ENCODE peak calls at places on chromosomes 4 and X, in nine cellular contexts. One of them, this sample, is unnamed.

GRCh38 chr4:186161138-186161537 is 30.2 kb upstream of the CYP4V2 start:
- DNase-seq in PC-9: no peak
- DNase-seq in CD4-positive, CD25-positive, alpha-beta regulatory T cell: no peak
- DNase-seq in endodermal cell: no peak
- DNase-seq in neural progenitor cell: no peak
- DNase-seq in Peyer's patch: no peak
- DNase-seq in right cardiac atrium: no peak
- DNase-seq in aorta: no peak
- DNase-seq in astrocyte: no peak
- DNase-seq in this sample: no peak

GRCh38 chr4:74109116-74109791 is 10.3 kb upstream of the CXCL2 start:
- DNase-seq in neural progenitor cell: peak; percentile 28
- DNase-seq in aorta: peak; percentile 62
- DNase-seq in astrocyte: peak; percentile 98
- DNase-seq in PC-9: peak; percentile 87
- DNase-seq in right cardiac atrium: peak; percentile 77
- DNase-seq in CD4-positive, CD25-positive, alpha-beta regulatory T cell: no peak
- DNase-seq in endodermal cell: peak; percentile 73
- DNase-seq in Peyer's patch: peak; percentile 52
- DNase-seq in this sample: no peak

GRCh38 chr4:144461906-144462305 is 184.1 kb upstream of the HHIP start:
- DNase-seq in right cardiac atrium: no peak
- DNase-seq in CD4-positive, CD25-positive, alpha-beta regulatory T cell: no peak
- DNase-seq in endodermal cell: no peak
- DNase-seq in PC-9: no peak
- DNase-seq in neural progenitor cell: peak; percentile 18
- DNase-seq in aorta: no peak
- DNase-seq in Peyer's patch: no peak
- DNase-seq in astrocyte: no peak
- DNase-seq in this sample: no peak

GRCh38 chr4:162131256-162131655 is 32.5 kb downstream of the FSTL5 start:
- DNase-seq in CD4-positive, CD25-positive, alpha-beta regulatory T cell: no peak
- DNase-seq in PC-9: no peak
- DNase-seq in Peyer's patch: no peak
- DNase-seq in right cardiac atrium: no peak
- DNase-seq in neural progenitor cell: no peak
- DNase-seq in aorta: no peak
- DNase-seq in endodermal cell: no peak
- DNase-seq in astrocyte: no peak
- DNase-seq in this sample: no peak

GRCh38 chrX:4547218-4547836 is 833.9 kb upstream of the PRKX start:
- DNase-seq in Peyer's patch: peak; percentile 71
- DNase-seq in PC-9: no peak
- DNase-seq in astrocyte: peak; percentile 2
- DNase-seq in right cardiac atrium: peak; percentile 26
- DNase-seq in aorta: peak; percentile 53
- DNase-seq in endodermal cell: peak; percentile 86
- DNase-seq in CD4-positive, CD25-positive, alpha-beta regulatory T cell: no peak
- DNase-seq in neural progenitor cell: peak; percentile 68
- DNase-seq in this sample: peak; percentile 74

GRCh38 chr4:90695411-90695810 is 568.2 kb downstream of the CCSER1 start:
- DNase-seq in astrocyte: no peak
- DNase-seq in neural progenitor cell: no peak
- DNase-seq in CD4-positive, CD25-positive, alpha-beta regulatory T cell: no peak
- DNase-seq in Peyer's patch: no peak
- DNase-seq in aorta: no peak
- DNase-seq in PC-9: no peak
- DNase-seq in endodermal cell: no peak
- DNase-seq in right cardiac atrium: no peak
- DNase-seq in this sample: no peak

GRCh38 chr4:172962564-172963353 is 205.9 kb upstream of the GALNT7 start:
- DNase-seq in CD4-positive, CD25-positive, alpha-beta regulatory T cell: no peak
- DNase-seq in aorta: no peak
- DNase-seq in neural progenitor cell: no peak
- DNase-seq in astrocyte: peak; percentile 96
- DNase-seq in endodermal cell: no peak
- DNase-seq in PC-9: no peak
- DNase-seq in Peyer's patch: peak; percentile 53
- DNase-seq in right cardiac atrium: no peak
- DNase-seq in this sample: no peak

GRCh38 chr4:16278178-16278577 is 51.9 kb upstream of the TAPT1 start:
- DNase-seq in neural progenitor cell: no peak
- DNase-seq in right cardiac atrium: no peak
- DNase-seq in PC-9: no peak
- DNase-seq in endodermal cell: no peak
- DNase-seq in Peyer's patch: no peak
- DNase-seq in CD4-positive, CD25-positive, alpha-beta regulatory T cell: no peak
- DNase-seq in aorta: no peak
- DNase-seq in astrocyte: no peak
- DNase-seq in this sample: no peak

GRCh38 chr4:15695764-15696163 is 7.1 kb upstream of the BST1 start:
- DNase-seq in CD4-positive, CD25-positive, alpha-beta regulatory T cell: no peak
- DNase-seq in Peyer's patch: no peak
- DNase-seq in PC-9: no peak
- DNase-seq in right cardiac atrium: no peak
- DNase-seq in aorta: no peak
- DNase-seq in astrocyte: peak; percentile 47
- DNase-seq in endodermal cell: no peak
- DNase-seq in neural progenitor cell: no peak
- DNase-seq in this sample: no peak

GRCh38 chrX:136246201-136246600 is 5.0 kb downstream of the MAP7D3 start:
- DNase-seq in Peyer's patch: no peak
- DNase-seq in endodermal cell: no peak
- DNase-seq in PC-9: no peak
- DNase-seq in neural progenitor cell: no peak
- DNase-seq in CD4-positive, CD25-positive, alpha-beta regulatory T cell: no peak
- DNase-seq in astrocyte: no peak
- DNase-seq in aorta: no peak
- DNase-seq in right cardiac atrium: no peak
- DNase-seq in this sample: no peak

GRCh38 chrX:13790206-13791131 is 26.4 kb downstream of the GPM6B start:
- DNase-seq in astrocyte: no peak
- DNase-seq in CD4-positive, CD25-positive, alpha-beta regulatory T cell: no peak
- DNase-seq in neural progenitor cell: no peak
- DNase-seq in PC-9: no peak
- DNase-seq in right cardiac atrium: no peak
- DNase-seq in Peyer's patch: no peak
- DNase-seq in endodermal cell: no peak
- DNase-seq in aorta: no peak
- DNase-seq in this sample: no peak

GRCh38 chrX:150913511-150913910 is 15.0 kb upstream of the CD99L2 start:
- DNase-seq in PC-9: no peak
- DNase-seq in CD4-positive, CD25-positive, alpha-beta regulatory T cell: no peak
- DNase-seq in neural progenitor cell: no peak
- DNase-seq in endodermal cell: no peak
- DNase-seq in aorta: no peak
- DNase-seq in right cardiac atrium: no peak
- DNase-seq in astrocyte: peak; percentile 10
- DNase-seq in Peyer's patch: no peak
- DNase-seq in this sample: no peak

GRCh38 chr4:104693601-104694201 is 199.0 kb upstream of the CXXC4 start:
- DNase-seq in aorta: no peak
- DNase-seq in endodermal cell: no peak
- DNase-seq in neural progenitor cell: no peak
- DNase-seq in PC-9: no peak
- DNase-seq in CD4-positive, CD25-positive, alpha-beta regulatory T cell: no peak
- DNase-seq in astrocyte: no peak
- DNase-seq in right cardiac atrium: no peak
- DNase-seq in Peyer's patch: no peak
- DNase-seq in this sample: no peak

GRCh38 chrX:39714471-39714870 is 383.3 kb downstream of the BCOR start:
- DNase-seq in aorta: no peak
- DNase-seq in astrocyte: no peak
- DNase-seq in PC-9: no peak
- DNase-seq in right cardiac atrium: no peak
- DNase-seq in neural progenitor cell: no peak
- DNase-seq in CD4-positive, CD25-positive, alpha-beta regulatory T cell: no peak
- DNase-seq in endodermal cell: no peak
- DNase-seq in Peyer's patch: no peak
- DNase-seq in this sample: no peak

DNA sequence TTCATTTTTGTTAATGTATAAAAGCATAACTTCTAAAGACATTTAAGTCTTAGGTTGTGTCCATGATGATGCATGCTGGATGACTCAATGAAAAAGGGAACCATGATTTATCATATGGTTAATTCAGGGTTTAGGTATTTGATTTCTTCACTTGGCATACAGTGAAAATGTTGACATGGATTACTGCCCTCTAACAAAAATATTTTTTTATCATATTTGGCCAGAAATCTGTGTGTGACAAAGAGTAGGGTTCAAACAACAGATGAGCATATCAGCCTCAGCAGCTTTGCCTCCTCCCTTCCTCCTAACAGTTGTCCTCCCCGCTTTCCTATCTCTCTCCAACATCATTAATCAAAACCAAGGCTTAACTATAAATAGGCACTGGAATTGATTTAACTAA is 46.3 kb downstream of the ARHGAP6 start:
- DNase-seq in astrocyte: peak; percentile 66
- DNase-seq in endodermal cell: no peak
- DNase-seq in neural progenitor cell: no peak
- DNase-seq in right cardiac atrium: no peak
- DNase-seq in CD4-positive, CD25-positive, alpha-beta regulatory T cell: no peak
- DNase-seq in PC-9: no peak
- DNase-seq in aorta: no peak
- DNase-seq in Peyer's patch: no peak
- DNase-seq in this sample: no peak
- H3K4me3 ChIP-seq in astrocyte: no peak overlapping the region
- H3K4me3 ChIP-seq in endodermal cell: no peak overlapping the region
- H3K4me3 ChIP-seq in neural progenitor cell: no peak overlapping the region
- H3K4me3 ChIP-seq in right cardiac atrium: no peak overlapping the region
- H3K4me3 ChIP-seq in CD4-positive, CD25-positive, alpha-beta regulatory T cell: no peak overlapping the region
- H3K4me3 ChIP-seq in PC-9: no peak overlapping the region
- H3K4me3 ChIP-seq in aorta: no peak overlapping the region
- H3K4me3 ChIP-seq in Peyer's patch: no peak overlapping the region
- H3K4me3 ChIP-seq in this sample: no peak overlapping the region

DNA sequence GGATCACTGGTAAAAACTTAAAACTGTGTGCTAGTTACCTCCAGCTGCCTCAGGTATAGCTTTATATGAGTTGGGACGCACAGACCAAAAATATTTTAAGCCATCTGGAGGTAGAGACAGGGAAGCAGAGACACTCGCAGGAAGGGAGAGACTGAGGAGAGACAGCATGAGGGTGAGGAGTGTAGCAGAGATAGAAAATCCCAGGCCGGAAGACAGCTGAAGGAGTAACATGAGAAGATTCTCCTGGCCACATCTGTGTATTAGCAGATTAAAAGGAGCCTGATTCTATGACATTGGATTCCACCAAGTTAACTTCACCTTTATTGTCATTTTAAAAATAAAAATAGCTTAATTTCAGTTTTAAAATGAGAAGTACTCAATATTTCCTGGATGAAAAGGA is 84.3 kb downstream of the PDLIM5 start:
- DNase-seq in PC-9: no peak
- DNase-seq in astrocyte: no peak
- DNase-seq in aorta: no peak
- DNase-seq in right cardiac atrium: no peak
- DNase-seq in endodermal cell: no peak
- DNase-seq in neural progenitor cell: no peak
- DNase-seq in CD4-positive, CD25-positive, alpha-beta regulatory T cell: no peak
- DNase-seq in Peyer's patch: no peak
- DNase-seq in this sample: no peak
- H3K4me1 ChIP-seq in PC-9: peaks cover 49% of the 10 kb centered on the region
- H3K4me1 ChIP-seq in astrocyte: peaks cover 33% of the 10 kb centered on the region
- H3K4me1 ChIP-seq in aorta: peaks cover 21% of the 10 kb centered on the region
- H3K4me1 ChIP-seq in right cardiac atrium: peaks cover 7% of the 10 kb centered on the region
- H3K4me1 ChIP-seq in endodermal cell: peaks cover 14% of the 10 kb centered on the region
- H3K4me1 ChIP-seq in neural progenitor cell: peaks cover 44% of the 10 kb centered on the region
- H3K4me1 ChIP-seq in CD4-positive, CD25-positive, alpha-beta regulatory T cell: no peaks in the 10 kb centered on the region
- H3K4me1 ChIP-seq in Peyer's patch: peaks cover 44% of the 10 kb centered on the region
- H3K4me1 ChIP-seq in this sample: peaks cover 15% of the 10 kb centered on the region

DNA sequence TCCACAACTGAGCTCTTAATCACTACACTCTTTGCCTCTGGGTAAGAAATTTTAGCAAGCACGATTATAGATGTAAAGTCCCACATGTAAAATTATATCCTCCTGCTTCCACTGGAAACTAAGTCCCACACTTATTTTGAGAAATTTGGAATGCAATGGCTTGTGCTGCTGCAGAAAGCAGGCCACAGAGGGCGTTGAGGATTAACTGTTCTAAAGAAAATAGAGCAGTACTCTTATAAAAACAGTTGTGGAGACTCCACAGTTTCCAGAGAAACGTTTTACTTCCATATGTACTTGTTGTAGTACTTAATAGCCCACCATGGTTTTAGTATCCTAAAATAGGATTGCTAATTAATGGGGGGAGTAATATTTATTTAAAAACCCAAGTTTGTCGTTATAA is 1.7 kb upstream of the CENPC start:
- DNase-seq in aorta: no peak
- DNase-seq in astrocyte: no peak
- DNase-seq in right cardiac atrium: no peak
- DNase-seq in neural progenitor cell: no peak
- DNase-seq in endodermal cell: no peak
- DNase-seq in CD4-positive, CD25-positive, alpha-beta regulatory T cell: no peak
- DNase-seq in Peyer's patch: no peak
- DNase-seq in PC-9: no peak
- DNase-seq in this sample: no peak
- H3K27ac ChIP-seq in aorta: no peak overlapping the region
- H3K27ac ChIP-seq in astrocyte: no peak overlapping the region
- H3K27ac ChIP-seq in right cardiac atrium: no peak overlapping the region
- H3K27ac ChIP-seq in neural progenitor cell: no peak overlapping the region
- H3K27ac ChIP-seq in endodermal cell: no peak overlapping the region
- H3K27ac ChIP-seq in CD4-positive, CD25-positive, alpha-beta regulatory T cell: no peak overlapping the region
- H3K27ac ChIP-seq in Peyer's patch: no peak overlapping the region
- H3K27ac ChIP-seq in PC-9: no peak overlapping the region
- H3K27ac ChIP-seq in this sample: no peak overlapping the region

DNA sequence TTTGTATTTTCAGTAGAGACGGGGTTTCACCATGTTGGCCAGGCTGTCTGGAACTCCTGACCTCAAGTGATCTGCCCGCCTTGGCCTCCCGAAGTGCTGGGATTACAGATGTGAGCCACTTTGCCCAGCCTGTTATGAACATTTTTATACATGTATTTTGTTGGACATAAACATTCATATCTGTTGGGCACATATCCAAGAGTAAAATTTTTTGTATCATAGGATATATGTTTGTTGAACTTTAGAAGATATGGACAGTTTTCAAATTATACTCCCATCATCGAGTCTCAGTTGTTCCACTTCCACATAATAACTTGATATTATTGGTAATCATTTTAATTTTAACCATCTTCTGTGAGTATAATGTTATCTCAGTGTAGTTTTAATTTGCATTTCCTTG is 23.6 kb downstream of the GLRB start:
- DNase-seq in right cardiac atrium: no peak
- DNase-seq in endodermal cell: no peak
- DNase-seq in CD4-positive, CD25-positive, alpha-beta regulatory T cell: no peak
- DNase-seq in neural progenitor cell: no peak
- DNase-seq in aorta: no peak
- DNase-seq in PC-9: no peak
- DNase-seq in Peyer's patch: no peak
- DNase-seq in astrocyte: no peak
- DNase-seq in this sample: no peak
- H3K4me3 ChIP-seq in right cardiac atrium: no peak overlapping the region
- H3K4me3 ChIP-seq in endodermal cell: no peak overlapping the region
- H3K4me3 ChIP-seq in CD4-positive, CD25-positive, alpha-beta regulatory T cell: no peak overlapping the region
- H3K4me3 ChIP-seq in neural progenitor cell: no peak overlapping the region
- H3K4me3 ChIP-seq in aorta: no peak overlapping the region
- H3K4me3 ChIP-seq in PC-9: no peak overlapping the region
- H3K4me3 ChIP-seq in Peyer's patch: no peak overlapping the region
- H3K4me3 ChIP-seq in astrocyte: no peak overlapping the region
- H3K4me3 ChIP-seq in this sample: no peak overlapping the region